ENCODE peak calls at places on chromosomes 5 and 9, in six cellular contexts. One of them, this sample, is unnamed.
A peak's percentile ranks its signal among the peaks of the same experiment; 100 is the strongest.

GRCh38 chr9:38385896-38386295 is 6.6 kb upstream of the ALDH1B1 start:
- DNase-seq in RPMI8226: no peak
- DNase-seq in right atrium auricular region: no peak
- DNase-seq in effector memory CD8-positive, alpha-beta T cell: no peak
- DNase-seq in stimulated activated CD8-positive, alpha-beta memory T cell treated with anti-CD3 and anti-CD28 coated beads, Interleukin-15, amount 100 ng/mL, for 48 hours: no peak
- DNase-seq in body of pancreas: no peak
- DNase-seq in this sample: no peak

GRCh38 chr5:55692509-55692908 is 19.6 kb downstream of the SLC38A9 start:
- DNase-seq in RPMI8226: no peak
- DNase-seq in stimulated activated CD8-positive, alpha-beta memory T cell treated with anti-CD3 and anti-CD28 coated beads, Interleukin-15, amount 100 ng/mL, for 48 hours: no peak
- DNase-seq in right atrium auricular region: no peak
- DNase-seq in body of pancreas: no peak
- DNase-seq in effector memory CD8-positive, alpha-beta T cell: no peak
- DNase-seq in this sample: no peak

GRCh38 chr5:136058031-136058971 is 29.5 kb downstream of the TGFBI start:
- DNase-seq in effector memory CD8-positive, alpha-beta T cell: no peak
- DNase-seq in RPMI8226: no peak
- DNase-seq in stimulated activated CD8-positive, alpha-beta memory T cell treated with anti-CD3 and anti-CD28 coated beads, Interleukin-15, amount 100 ng/mL, for 48 hours: no peak
- DNase-seq in body of pancreas: no peak
- DNase-seq in right atrium auricular region: peak; percentile 78
- DNase-seq in this sample: no peak

GRCh38 chr5:42894057-42894456 is 82.4 kb upstream of the SELENOP start:
- DNase-seq in RPMI8226: no peak
- DNase-seq in body of pancreas: peak; percentile 28
- DNase-seq in effector memory CD8-positive, alpha-beta T cell: no peak
- DNase-seq in right atrium auricular region: no peak
- DNase-seq in stimulated activated CD8-positive, alpha-beta memory T cell treated with anti-CD3 and anti-CD28 coated beads, Interleukin-15, amount 100 ng/mL, for 48 hours: no peak
- DNase-seq in this sample: no peak

GRCh38 chr5:112554089-112554977 is 135.3 kb upstream of the EPB41L4A start:
- DNase-seq in RPMI8226: peak; percentile 51
- DNase-seq in stimulated activated CD8-positive, alpha-beta memory T cell treated with anti-CD3 and anti-CD28 coated beads, Interleukin-15, amount 100 ng/mL, for 48 hours: no peak
- DNase-seq in body of pancreas: no peak
- DNase-seq in right atrium auricular region: no peak
- DNase-seq in effector memory CD8-positive, alpha-beta T cell: no peak
- DNase-seq in this sample: no peak

GRCh38 chr5:35990941-35991592 is at the start of gene UGT3A1:
- DNase-seq in stimulated activated CD8-positive, alpha-beta memory T cell treated with anti-CD3 and anti-CD28 coated beads, Interleukin-15, amount 100 ng/mL, for 48 hours: no peak
- DNase-seq in effector memory CD8-positive, alpha-beta T cell: no peak
- DNase-seq in RPMI8226: no peak
- DNase-seq in body of pancreas: no peak
- DNase-seq in right atrium auricular region: no peak
- DNase-seq in this sample: no peak

GRCh38 chr5:23316060-23316591 is 191.3 kb upstream of the PRDM9 start:
- DNase-seq in right atrium auricular region: no peak
- DNase-seq in body of pancreas: no peak
- DNase-seq in stimulated activated CD8-positive, alpha-beta memory T cell treated with anti-CD3 and anti-CD28 coated beads, Interleukin-15, amount 100 ng/mL, for 48 hours: no peak
- DNase-seq in RPMI8226: no peak
- DNase-seq in effector memory CD8-positive, alpha-beta T cell: no peak
- DNase-seq in this sample: no peak

GRCh38 chr5:150779397-150780179 is 1.0 kb downstream of the SMIM3 start:
- DNase-seq in RPMI8226: no peak
- DNase-seq in body of pancreas: no peak
- DNase-seq in right atrium auricular region: no peak
- DNase-seq in stimulated activated CD8-positive, alpha-beta memory T cell treated with anti-CD3 and anti-CD28 coated beads, Interleukin-15, amount 100 ng/mL, for 48 hours: no peak
- DNase-seq in effector memory CD8-positive, alpha-beta T cell: no peak
- DNase-seq in this sample: no peak

GRCh38 chr5:168085321-168086040 is 206.0 kb upstream of the WWC1 start:
- DNase-seq in right atrium auricular region: no peak
- DNase-seq in RPMI8226: no peak
- DNase-seq in stimulated activated CD8-positive, alpha-beta memory T cell treated with anti-CD3 and anti-CD28 coated beads, Interleukin-15, amount 100 ng/mL, for 48 hours: no peak
- DNase-seq in effector memory CD8-positive, alpha-beta T cell: no peak
- DNase-seq in body of pancreas: no peak
- DNase-seq in this sample: no peak

GRCh38 chr5:65811004-65811403 is 89.0 kb downstream of the NLN start:
- DNase-seq in RPMI8226: no peak
- DNase-seq in body of pancreas: no peak
- DNase-seq in effector memory CD8-positive, alpha-beta T cell: no peak
- DNase-seq in right atrium auricular region: no peak
- DNase-seq in stimulated activated CD8-positive, alpha-beta memory T cell treated with anti-CD3 and anti-CD28 coated beads, Interleukin-15, amount 100 ng/mL, for 48 hours: no peak
- DNase-seq in this sample: peak; percentile 77

GRCh38 chr5:61028382-61028781 is 83.4 kb downstream of the NDUFAF2 start:
- DNase-seq in stimulated activated CD8-positive, alpha-beta memory T cell treated with anti-CD3 and anti-CD28 coated beads, Interleukin-15, amount 100 ng/mL, for 48 hours: no peak
- DNase-seq in effector memory CD8-positive, alpha-beta T cell: no peak
- DNase-seq in right atrium auricular region: no peak
- DNase-seq in body of pancreas: no peak
- DNase-seq in RPMI8226: no peak
- DNase-seq in this sample: no peak

This sample was measured in mucosa of descending colon.